ENCODE peak calls at places on chromosomes 5 and 9, in seven cellular contexts. O is neural progenitor cell; V is activated T-helper 9 cell treated with anti-CD3 and anti-CD28 coated beads, Interleukin-2, amount 50 U/mL, for 16 hours; A is dorsolateral prefrontal cortex; P is MCF 10A; G is renal cortical epithelial cell; W is HL-60. X is an unnamed sample.

GRCh38 chr9:80994892-80995291 is 694.5 kb downstream of the TLE1 start:
- DNase-seq in O (no peak), V (no peak), A (no peak), P (peak), G (peak), W (no peak), X (no peak)

GRCh38 chr5:78699565-78700143 is 51.1 kb upstream of the LHFPL2 start:
- DNase-seq in O (no peak), V (no peak), A (no peak), P (peak), G (peak), W (peak), X (peak)

GRCh38 chr5:64834037-64834436 is 65.3 kb downstream of the CWC27 start:
- DNase-seq in O (no peak), V (no peak), A (no peak), P (no peak), G (no peak), W (no peak), X (no peak)

GRCh38 chr5:76724871-76725270 is 8.9 kb downstream of the F2R start:
- DNase-seq in O (no peak), V (no peak), A (no peak), P (peak), G (peak), W (no peak), X (no peak)

GRCh38 chr9:2307480-2307879 is 292.3 kb downstream of the SMARCA2 start:
- DNase-seq in O (no peak), V (no peak), A (no peak), P (no peak), G (peak), W (no peak), X (no peak)

GRCh38 chr9:81776834-81777233 is 87.5 kb upstream of the TLE1 start:
- DNase-seq in O (no peak), V (no peak), A (no peak), P (no peak), G (no peak), W (no peak), X (no peak)

GRCh38 chr9:122051401-122052346 is 41.4 kb downstream of the TTLL11 start:
- DNase-seq in O (no peak), V (peak), A (no peak), P (no peak), G (no peak), W (no peak), X (no peak)

GRCh38 chr9:107905313-107906027 is 415.9 kb upstream of the KLF4 start:
- DNase-seq in O (no peak), V (no peak), A (no peak), P (no peak), G (no peak), W (no peak), X (no peak)

GRCh38 chr9:132074736-132075135 is 4.9 kb downstream of the MED27 start:
- DNase-seq in O (no peak), V (no peak), A (no peak), P (no peak), G (no peak), W (no peak), X (no peak)

GRCh38 chr5:13357937-13358336 is 586.6 kb downstream of the DNAH5 start:
- DNase-seq in O (no peak), V (no peak), A (no peak), P (no peak), G (no peak), W (no peak), X (no peak)